ENCODE peak calls at places on chromosomes 13 and 19, in four cellular contexts. One of them, this sample, is unnamed.

GRCh38 chr13:40352385-40352778 is 314.1 kb downstream of the FOXO1 start:
- DNase-seq in psoas muscle: peak; percentile 77
- DNase-seq in AG04449: no peak
- DNase-seq in HEK293T: no peak
- DNase-seq in this sample: peak; percentile 88

GRCh38 chr19:58586131-58586765 is 13.1 kb upstream of the MZF1 start:
- DNase-seq in psoas muscle: no peak
- DNase-seq in AG04449: no peak
- DNase-seq in HEK293T: no peak
- DNase-seq in this sample: no peak

GRCh38 chr13:33279414-33279813 is 6.1 kb downstream of the STARD13 start:
- DNase-seq in psoas muscle: no peak
- DNase-seq in AG04449: no peak
- DNase-seq in HEK293T: no peak
- DNase-seq in this sample: no peak

GRCh38 chr19:12034610-12035009 is 869 bp downstream of the ZNF433 start:
- DNase-seq in psoas muscle: no peak
- DNase-seq in AG04449: no peak
- DNase-seq in HEK293T: no peak
- DNase-seq in this sample: no peak

GRCh38 chr19:34649886-34650543 is 26.9 kb downstream of the SCGB2B2 start:
- DNase-seq in psoas muscle: no peak
- DNase-seq in AG04449: no peak
- DNase-seq in HEK293T: no peak
- DNase-seq in this sample: no peak

GRCh38 chr19:2983351-2984195 is 6.2 kb downstream of the TLE6 start:
- DNase-seq in psoas muscle: peak; percentile 69
- DNase-seq in AG04449: no peak
- DNase-seq in HEK293T: peak; percentile 79
- DNase-seq in this sample: peak; percentile 75

GRCh38 chr13:96730676-96731075 is 263.6 kb downstream of the OXGR1 start:
- DNase-seq in psoas muscle: no peak
- DNase-seq in AG04449: no peak
- DNase-seq in HEK293T: no peak
- DNase-seq in this sample: no peak

GRCh38 chr19:5743640-5744039 is 23.2 kb downstream of the CATSPERD start:
- DNase-seq in psoas muscle: no peak
- DNase-seq in AG04449: no peak
- DNase-seq in HEK293T: no peak
- DNase-seq in this sample: no peak

GRCh38 chr19:39403331-39404312 is 3.0 kb upstream of the ZFP36 start:
- DNase-seq in psoas muscle: peak; percentile 100
- DNase-seq in AG04449: peak; percentile 98
- DNase-seq in HEK293T: no peak
- DNase-seq in this sample: peak; percentile 100

GRCh38 chr13:76635232-76636021 is 250.8 kb downstream of the KCTD12 start:
- DNase-seq in psoas muscle: no peak
- DNase-seq in AG04449: no peak
- DNase-seq in HEK293T: no peak
- DNase-seq in this sample: no peak